ENCODE peak calls at places on chromosomes 7 and 10, in five cellular contexts. One of them, this sample, is unnamed.

GRCh38 chr7:36264123-36264916 is 111.3 kb downstream of the EEPD1 start:
- DNase-seq in Panc1: no peak
- DNase-seq in body of pancreas: no peak
- DNase-seq in brain microvascular endothelial cell: no peak
- DNase-seq in tibial artery: peak
- DNase-seq in this sample: no peak

GRCh38 chr7:122889116-122889515 is 2.9 kb upstream of the CADPS2 start:
- DNase-seq in brain microvascular endothelial cell: no peak
- DNase-seq in body of pancreas: no peak
- DNase-seq in Panc1: no peak
- DNase-seq in tibial artery: no peak
- DNase-seq in this sample: no peak

GRCh38 chr7:123622660-123623386 is 21.2 kb downstream of the ASB15 start:
- DNase-seq in body of pancreas: no peak
- DNase-seq in Panc1: no peak
- DNase-seq in tibial artery: no peak
- DNase-seq in brain microvascular endothelial cell: no peak
- DNase-seq in this sample: no peak

GRCh38 chr7:22900101-22900500 is 77.5 kb upstream of the TOMM7 start:
- DNase-seq in tibial artery: no peak
- DNase-seq in Panc1: no peak
- DNase-seq in brain microvascular endothelial cell: no peak
- DNase-seq in body of pancreas: no peak
- DNase-seq in this sample: no peak

GRCh38 chr10:6148908-6149307 is 53.8 kb upstream of the PFKFB3 start:
- DNase-seq in tibial artery: no peak
- DNase-seq in Panc1: no peak
- DNase-seq in body of pancreas: no peak
- DNase-seq in brain microvascular endothelial cell: no peak
- DNase-seq in this sample: no peak

GRCh38 chr7:101169110-101169837 is 3.9 kb upstream of the VGF start:
- DNase-seq in Panc1: no peak
- DNase-seq in tibial artery: no peak
- DNase-seq in brain microvascular endothelial cell: no peak
- DNase-seq in body of pancreas: no peak
- DNase-seq in this sample: no peak

GRCh38 chr7:77430927-77431326 is 14.8 kb upstream of the GSAP start:
- DNase-seq in body of pancreas: no peak
- DNase-seq in Panc1: no peak
- DNase-seq in tibial artery: no peak
- DNase-seq in brain microvascular endothelial cell: no peak
- DNase-seq in this sample: no peak

GRCh38 chr7:2175091-2175490 is 57.7 kb downstream of the MAD1L1 start:
- DNase-seq in brain microvascular endothelial cell: peak
- DNase-seq in tibial artery: no peak
- DNase-seq in body of pancreas: no peak
- DNase-seq in Panc1: no peak
- DNase-seq in this sample: no peak

GRCh38 chr7:86158111-86158510 is 485.6 kb upstream of the GRM3 start:
- DNase-seq in Panc1: no peak
- DNase-seq in tibial artery: no peak
- DNase-seq in brain microvascular endothelial cell: no peak
- DNase-seq in body of pancreas: no peak
- DNase-seq in this sample: no peak

GRCh38 chr10:52688906-52689305 is 83.7 kb downstream of the MBL2 start:
- DNase-seq in brain microvascular endothelial cell: no peak
- DNase-seq in Panc1: no peak
- DNase-seq in body of pancreas: no peak
- DNase-seq in tibial artery: no peak
- DNase-seq in this sample: peak

GRCh38 chr10:118980135-118980865 is 49.2 kb upstream of the NANOS1 start:
- DNase-seq in Panc1: no peak
- DNase-seq in tibial artery: no peak
- DNase-seq in body of pancreas: no peak
- DNase-seq in brain microvascular endothelial cell: no peak
- DNase-seq in this sample: no peak

GRCh38 chr10:3010327-3010726 is 57.0 kb upstream of the PFKP start:
- DNase-seq in body of pancreas: no peak
- DNase-seq in Panc1: no peak
- DNase-seq in brain microvascular endothelial cell: no peak
- DNase-seq in tibial artery: no peak
- DNase-seq in this sample: no peak

GRCh38 chr7:22672892-22673637 is 53.9 kb upstream of the IL6 start:
- DNase-seq in body of pancreas: no peak
- DNase-seq in brain microvascular endothelial cell: no peak
- DNase-seq in tibial artery: no peak
- DNase-seq in Panc1: peak
- DNase-seq in this sample: no peak

GRCh38 chr10:21532694-21533576 is 1.1 kb upstream of the MLLT10 start:
- DNase-seq in body of pancreas: no peak
- DNase-seq in brain microvascular endothelial cell: no peak
- DNase-seq in tibial artery: no peak
- DNase-seq in Panc1: no peak
- DNase-seq in this sample: no peak

GRCh38 chr10:21534611-21535493 is 820 bp downstream of the MLLT10 start:
- DNase-seq in tibial artery: peak
- DNase-seq in brain microvascular endothelial cell: no peak
- DNase-seq in body of pancreas: peak
- DNase-seq in Panc1: no peak
- DNase-seq in this sample: no peak

GRCh38 chr10:21533577-21534475 is at the start of gene MLLT10:
- DNase-seq in Panc1: no peak
- DNase-seq in tibial artery: peak
- DNase-seq in brain microvascular endothelial cell: peak
- DNase-seq in body of pancreas: peak
- DNase-seq in this sample: peak

GRCh38 chr10:21536874-21537273 is 2.8 kb downstream of the MLLT10 start:
- DNase-seq in tibial artery: no peak
- DNase-seq in brain microvascular endothelial cell: no peak
- DNase-seq in Panc1: no peak
- DNase-seq in body of pancreas: no peak
- DNase-seq in this sample: no peak

GRCh38 chr10:21535494-21535818 is 1.4 kb downstream of the MLLT10 start:
- DNase-seq in brain microvascular endothelial cell: no peak
- DNase-seq in tibial artery: no peak
- DNase-seq in Panc1: no peak
- DNase-seq in body of pancreas: no peak
- DNase-seq in this sample: no peak
- H3K27ac ChIP-seq in brain microvascular endothelial cell: peak
- H3K27ac ChIP-seq in tibial artery: peak
- H3K27ac ChIP-seq in Panc1: peak
- H3K27ac ChIP-seq in body of pancreas: peak
- H3K27ac ChIP-seq in this sample: peak

GRCh38 chr7:25850730-25851129 is 301.3 kb upstream of the NFE2L3 start:
- DNase-seq in body of pancreas: no peak
- DNase-seq in brain microvascular endothelial cell: no peak
- DNase-seq in Panc1: no peak
- DNase-seq in tibial artery: no peak
- DNase-seq in this sample: no peak
- H3K27ac ChIP-seq in body of pancreas: no peak
- H3K27ac ChIP-seq in brain microvascular endothelial cell: peak
- H3K27ac ChIP-seq in Panc1: no peak
- H3K27ac ChIP-seq in tibial artery: peak
- H3K27ac ChIP-seq in this sample: no peak

GRCh38 chr10:124693801-124694416 is 50.3 kb downstream of the FAM53B start:
- DNase-seq in tibial artery: no peak
- DNase-seq in brain microvascular endothelial cell: no peak
- DNase-seq in body of pancreas: peak
- DNase-seq in Panc1: no peak
- DNase-seq in this sample: no peak
- H3K27ac ChIP-seq in tibial artery: no peak
- H3K27ac ChIP-seq in brain microvascular endothelial cell: no peak
- H3K27ac ChIP-seq in body of pancreas: peak
- H3K27ac ChIP-seq in Panc1: no peak
- H3K27ac ChIP-seq in this sample: peak

DNA sequence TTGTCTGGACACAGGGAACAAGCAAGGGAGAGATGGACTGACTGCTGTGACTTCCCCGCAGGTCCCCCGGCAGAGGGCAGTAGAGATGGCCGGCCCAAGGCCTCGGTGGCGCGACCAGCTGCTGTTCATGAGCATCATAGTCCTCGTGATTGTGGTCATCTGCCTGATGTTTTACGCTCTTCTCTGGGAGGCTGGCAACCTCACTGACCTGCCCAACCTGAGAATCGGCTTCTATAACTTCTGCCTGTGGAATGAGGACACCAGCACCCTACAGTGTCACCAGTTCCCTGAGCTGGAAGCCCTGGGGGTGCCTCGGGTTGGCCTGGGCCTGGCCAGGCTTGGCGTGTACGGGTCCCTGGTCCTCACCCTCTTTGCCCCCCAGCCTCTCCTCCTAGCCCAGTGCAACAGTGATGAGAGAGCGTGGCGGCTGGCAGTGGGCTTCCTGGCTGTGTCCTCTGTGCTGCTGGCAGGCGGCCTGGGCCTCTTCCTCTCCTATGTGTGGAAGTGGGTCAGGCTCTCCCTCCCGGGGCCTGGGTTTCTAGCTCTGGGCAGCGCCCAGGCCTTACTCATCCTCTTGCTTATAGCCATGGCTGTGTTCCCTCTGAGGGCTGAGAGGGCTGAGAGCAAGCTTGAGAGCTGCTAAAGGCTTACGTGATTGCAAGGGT is 6.0 kb downstream of the CYREN start:
- DNase-seq in brain microvascular endothelial cell: no peak
- DNase-seq in Panc1: no peak
- DNase-seq in tibial artery: no peak
- DNase-seq in body of pancreas: peak
- DNase-seq in this sample: no peak
- H3K27ac ChIP-seq in brain microvascular endothelial cell: no peak
- H3K27ac ChIP-seq in Panc1: no peak
- H3K27ac ChIP-seq in tibial artery: no peak
- H3K27ac ChIP-seq in body of pancreas: no peak
- H3K27ac ChIP-seq in this sample: no peak

GRCh38 chr7:99139031-99139430 is 4.9 kb downstream of the SMURF1 start:
- DNase-seq in tibial artery: no peak
- DNase-seq in body of pancreas: no peak
- DNase-seq in Panc1: no peak
- DNase-seq in brain microvascular endothelial cell: no peak
- DNase-seq in this sample: no peak
- H3K27ac ChIP-seq in tibial artery: peak
- H3K27ac ChIP-seq in body of pancreas: no peak
- H3K27ac ChIP-seq in Panc1: peak
- H3K27ac ChIP-seq in brain microvascular endothelial cell: no peak
- H3K27ac ChIP-seq in this sample: peak

GRCh38 chr10:10830316-10831061 is 187.2 kb upstream of the CELF2 start:
- DNase-seq in brain microvascular endothelial cell: peak
- DNase-seq in Panc1: no peak
- DNase-seq in tibial artery: no peak
- DNase-seq in body of pancreas: no peak
- DNase-seq in this sample: no peak
- H3K27ac ChIP-seq in brain microvascular endothelial cell: peak
- H3K27ac ChIP-seq in Panc1: no peak
- H3K27ac ChIP-seq in tibial artery: peak
- H3K27ac ChIP-seq in body of pancreas: no peak
- H3K27ac ChIP-seq in this sample: peak